ENCODE peak calls at places on chromosome 5, in five cellular contexts. One of them, this sample, is unnamed.

GRCh38 chr5:131355972-131356528 is 92.2 kb downstream of the CDC42SE2 start:
- DNase-seq in breast epithelium: no peak
- DNase-seq in right atrium auricular region: no peak
- DNase-seq in CD4-positive, alpha-beta T cell: no peak
- DNase-seq in lower leg skin: no peak
- DNase-seq in this sample: no peak

GRCh38 chr5:3778000-3778570 is 182.5 kb downstream of the IRX1 start:
- DNase-seq in breast epithelium: no peak
- DNase-seq in right atrium auricular region: no peak
- DNase-seq in CD4-positive, alpha-beta T cell: no peak
- DNase-seq in lower leg skin: no peak
- DNase-seq in this sample: no peak

GRCh38 chr5:177458912-177459350 is 12.3 kb downstream of the PRR7 start:
- DNase-seq in lower leg skin: no peak
- DNase-seq in breast epithelium: no peak
- DNase-seq in right atrium auricular region: no peak
- DNase-seq in CD4-positive, alpha-beta T cell: no peak
- DNase-seq in this sample: no peak

GRCh38 chr5:124180523-124181461 is 565.6 kb downstream of the ZNF608 start:
- DNase-seq in right atrium auricular region: no peak
- DNase-seq in lower leg skin: no peak
- DNase-seq in CD4-positive, alpha-beta T cell: no peak
- DNase-seq in breast epithelium: no peak
- DNase-seq in this sample: no peak

GRCh38 chr5:79853676-79854418 is 137.2 kb downstream of the MTX3 start:
- DNase-seq in CD4-positive, alpha-beta T cell: no peak
- DNase-seq in right atrium auricular region: no peak
- DNase-seq in lower leg skin: peak
- DNase-seq in breast epithelium: no peak
- DNase-seq in this sample: no peak

GRCh38 chr5:133962801-133963476 is 5.5 kb downstream of the C5orf15 start:
- DNase-seq in right atrium auricular region: no peak
- DNase-seq in CD4-positive, alpha-beta T cell: no peak
- DNase-seq in lower leg skin: no peak
- DNase-seq in breast epithelium: no peak
- DNase-seq in this sample: no peak

GRCh38 chr5:154610321-154611154 is 132.5 kb upstream of the HAND1 start:
- DNase-seq in CD4-positive, alpha-beta T cell: peak
- DNase-seq in breast epithelium: peak
- DNase-seq in right atrium auricular region: peak
- DNase-seq in lower leg skin: peak
- DNase-seq in this sample: peak

GRCh38 chr5:82406200-82406773 is 128.1 kb upstream of the RPS23 start:
- DNase-seq in breast epithelium: no peak
- DNase-seq in right atrium auricular region: no peak
- DNase-seq in CD4-positive, alpha-beta T cell: no peak
- DNase-seq in lower leg skin: no peak
- DNase-seq in this sample: no peak

GRCh38 chr5:180739271-180739670 is 587 bp downstream of the OR2Y1 start:
- DNase-seq in CD4-positive, alpha-beta T cell: no peak
- DNase-seq in lower leg skin: no peak
- DNase-seq in right atrium auricular region: no peak
- DNase-seq in breast epithelium: no peak
- DNase-seq in this sample: no peak

GRCh38 chr5:77266291-77266690 is 55.8 kb downstream of the PDE8B start:
- DNase-seq in CD4-positive, alpha-beta T cell: no peak
- DNase-seq in breast epithelium: no peak
- DNase-seq in lower leg skin: no peak
- DNase-seq in right atrium auricular region: no peak
- DNase-seq in this sample: no peak

GRCh38 chr5:31346896-31347557 is 153.5 kb downstream of the CDH6 start:
- DNase-seq in CD4-positive, alpha-beta T cell: no peak
- DNase-seq in breast epithelium: no peak
- DNase-seq in right atrium auricular region: no peak
- DNase-seq in lower leg skin: no peak
- DNase-seq in this sample: no peak

GRCh38 chr5:10789021-10789420 is 28.0 kb upstream of the DAP start:
- DNase-seq in right atrium auricular region: peak
- DNase-seq in CD4-positive, alpha-beta T cell: no peak
- DNase-seq in lower leg skin: no peak
- DNase-seq in breast epithelium: no peak
- DNase-seq in this sample: no peak

GRCh38 chr5:88688242-88688959 is 194.6 kb downstream of the MEF2C start:
- DNase-seq in right atrium auricular region: no peak
- DNase-seq in CD4-positive, alpha-beta T cell: no peak
- DNase-seq in breast epithelium: no peak
- DNase-seq in lower leg skin: no peak
- DNase-seq in this sample: no peak

GRCh38 chr5:65546141-65546540 is 16.8 kb downstream of the CENPK start:
- DNase-seq in right atrium auricular region: no peak
- DNase-seq in lower leg skin: no peak
- DNase-seq in breast epithelium: no peak
- DNase-seq in CD4-positive, alpha-beta T cell: no peak
- DNase-seq in this sample: no peak

GRCh38 chr5:106600803-106601202 is 1069.9 kb downstream of the EFNA5 start:
- DNase-seq in lower leg skin: no peak
- DNase-seq in CD4-positive, alpha-beta T cell: no peak
- DNase-seq in breast epithelium: no peak
- DNase-seq in right atrium auricular region: no peak
- DNase-seq in this sample: no peak

GRCh38 chr5:131386779-131387178 is 122.9 kb downstream of the CDC42SE2 start:
- DNase-seq in lower leg skin: no peak
- DNase-seq in right atrium auricular region: no peak
- DNase-seq in breast epithelium: no peak
- DNase-seq in CD4-positive, alpha-beta T cell: no peak
- DNase-seq in this sample: no peak

GRCh38 chr5:56200856-56201638 is 32.1 kb downstream of the ANKRD55 start:
- DNase-seq in lower leg skin: no peak
- DNase-seq in right atrium auricular region: peak
- DNase-seq in breast epithelium: peak
- DNase-seq in CD4-positive, alpha-beta T cell: peak
- DNase-seq in this sample: no peak

GRCh38 chr5:160054047-160054446 is 45.1 kb downstream of the TTC1 start:
- DNase-seq in CD4-positive, alpha-beta T cell: no peak
- DNase-seq in right atrium auricular region: no peak
- DNase-seq in breast epithelium: no peak
- DNase-seq in lower leg skin: no peak
- DNase-seq in this sample: no peak

GRCh38 chr5:86460519-86460918 is 157.2 kb upstream of the COX7C start:
- DNase-seq in CD4-positive, alpha-beta T cell: no peak
- DNase-seq in lower leg skin: no peak
- DNase-seq in breast epithelium: no peak
- DNase-seq in right atrium auricular region: no peak
- DNase-seq in this sample: no peak

GRCh38 chr5:169201597-169201996 is 99.3 kb downstream of the SLIT3 start:
- DNase-seq in right atrium auricular region: no peak
- DNase-seq in breast epithelium: no peak
- DNase-seq in lower leg skin: no peak
- DNase-seq in CD4-positive, alpha-beta T cell: no peak
- DNase-seq in this sample: no peak

GRCh38 chr5:169196059-169196458 is 104.9 kb downstream of the SLIT3 start:
- DNase-seq in CD4-positive, alpha-beta T cell: no peak
- DNase-seq in lower leg skin: no peak
- DNase-seq in breast epithelium: no peak
- DNase-seq in right atrium auricular region: no peak
- DNase-seq in this sample: no peak

GRCh38 chr5:169195601-169196000 is 105.3 kb downstream of the SLIT3 start:
- DNase-seq in lower leg skin: no peak
- DNase-seq in breast epithelium: no peak
- DNase-seq in CD4-positive, alpha-beta T cell: no peak
- DNase-seq in right atrium auricular region: no peak
- DNase-seq in this sample: no peak

GRCh38 chr5:169200086-169200778 is 100.7 kb downstream of the SLIT3 start:
- DNase-seq in right atrium auricular region: no peak
- DNase-seq in lower leg skin: no peak
- DNase-seq in CD4-positive, alpha-beta T cell: no peak
- DNase-seq in breast epithelium: no peak
- DNase-seq in this sample: no peak

DNA sequence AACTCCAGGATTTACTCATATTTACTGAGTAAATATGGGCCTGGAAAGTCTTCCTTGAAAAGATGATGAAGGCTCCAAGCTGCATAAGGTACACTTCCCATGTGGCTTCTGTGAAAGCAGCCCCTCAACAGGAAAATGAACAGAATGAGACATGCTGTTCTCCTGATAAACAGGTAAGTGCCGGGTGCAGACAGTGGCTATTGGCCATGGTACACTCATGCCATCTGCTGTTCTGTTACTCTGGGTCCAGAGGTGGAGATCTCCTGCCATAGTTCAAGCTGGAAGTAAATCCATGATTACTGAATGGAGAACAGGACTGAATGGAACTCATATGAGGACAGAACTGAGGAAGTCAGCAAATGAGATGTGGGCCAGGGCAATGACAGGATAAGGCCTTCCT is 103.6 kb downstream of the SLIT3 start:
- DNase-seq in CD4-positive, alpha-beta T cell: no peak
- DNase-seq in lower leg skin: no peak
- DNase-seq in breast epithelium: peak
- DNase-seq in right atrium auricular region: no peak
- DNase-seq in this sample: no peak
- TF ChIP-seq CTCF in CD4-positive, alpha-beta T cell: no peak
- TF ChIP-seq CTCF in lower leg skin: no peak
- TF ChIP-seq CTCF in breast epithelium: peak
- TF ChIP-seq CTCF in right atrium auricular region: peak
- TF ChIP-seq CTCF in this sample: no peak

DNA sequence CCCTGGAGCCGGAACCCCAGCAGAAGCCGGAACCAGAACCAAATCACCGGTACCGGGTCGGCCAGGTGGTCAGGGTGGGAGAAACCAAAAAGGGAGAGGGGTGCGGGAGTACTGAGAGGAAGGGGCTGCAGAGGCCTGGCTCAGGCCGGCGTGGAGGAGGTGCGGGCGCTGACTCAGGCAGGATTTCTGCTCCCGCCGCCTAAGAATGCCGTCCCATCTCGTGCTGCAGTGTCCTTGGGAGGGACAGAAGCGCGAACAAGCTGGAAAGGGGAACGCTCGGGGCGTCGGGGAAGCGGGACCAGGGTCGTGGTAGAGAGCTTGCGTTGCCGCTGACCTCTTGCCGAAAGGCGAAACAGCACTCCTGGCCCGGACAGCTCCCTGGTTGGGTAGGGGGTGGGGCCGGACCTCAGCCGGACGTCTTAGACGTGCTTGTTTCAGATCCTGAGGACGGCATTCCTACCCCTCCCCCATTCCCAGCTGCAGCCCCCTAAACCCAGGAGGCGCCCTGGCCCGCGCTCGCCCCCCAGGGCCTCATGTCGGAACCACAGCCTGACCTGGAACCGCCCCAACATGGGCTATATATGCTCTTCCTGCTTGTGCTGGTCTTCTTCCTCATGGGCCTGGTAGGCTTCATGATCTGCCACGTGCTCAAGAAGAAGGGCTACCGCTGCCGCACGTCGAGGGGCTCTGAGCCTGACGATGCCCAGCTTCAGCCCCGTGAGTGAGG is 1.1 kb downstream of the RELL2 start:
- DNase-seq in CD4-positive, alpha-beta T cell: peak
- DNase-seq in lower leg skin: peak
- DNase-seq in breast epithelium: peak
- DNase-seq in right atrium auricular region: no peak
- DNase-seq in this sample: no peak
- TF ChIP-seq CTCF in CD4-positive, alpha-beta T cell: peak
- TF ChIP-seq CTCF in lower leg skin: no peak
- TF ChIP-seq CTCF in breast epithelium: no peak
- TF ChIP-seq CTCF in right atrium auricular region: peak
- TF ChIP-seq CTCF in this sample: peak

DNA sequence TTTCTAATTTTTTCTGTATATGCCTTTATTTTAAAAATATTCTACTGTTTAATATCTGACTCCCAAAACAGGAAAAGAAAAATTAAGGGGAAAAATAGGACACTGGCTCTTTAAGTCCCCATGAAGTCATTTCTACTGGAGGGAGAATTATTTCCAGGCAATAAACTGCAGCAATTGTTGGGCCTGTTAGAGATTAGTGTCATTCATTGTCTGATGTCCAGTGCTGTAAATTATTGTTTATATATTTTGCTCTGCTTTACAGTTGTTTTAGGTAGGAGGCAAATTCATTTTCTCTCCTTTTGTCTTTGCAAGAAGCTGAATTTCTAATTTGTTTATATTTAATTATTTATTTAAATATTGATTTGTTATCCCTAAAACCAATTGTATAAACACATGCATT is 906.0 kb upstream of the CDH10 start:
- DNase-seq in breast epithelium: no peak
- DNase-seq in right atrium auricular region: no peak
- DNase-seq in CD4-positive, alpha-beta T cell: no peak
- DNase-seq in lower leg skin: no peak
- DNase-seq in this sample: no peak
- TF ChIP-seq CTCF in breast epithelium: no peak
- TF ChIP-seq CTCF in right atrium auricular region: no peak
- TF ChIP-seq CTCF in CD4-positive, alpha-beta T cell: no peak
- TF ChIP-seq CTCF in lower leg skin: no peak
- TF ChIP-seq CTCF in this sample: no peak

DNA sequence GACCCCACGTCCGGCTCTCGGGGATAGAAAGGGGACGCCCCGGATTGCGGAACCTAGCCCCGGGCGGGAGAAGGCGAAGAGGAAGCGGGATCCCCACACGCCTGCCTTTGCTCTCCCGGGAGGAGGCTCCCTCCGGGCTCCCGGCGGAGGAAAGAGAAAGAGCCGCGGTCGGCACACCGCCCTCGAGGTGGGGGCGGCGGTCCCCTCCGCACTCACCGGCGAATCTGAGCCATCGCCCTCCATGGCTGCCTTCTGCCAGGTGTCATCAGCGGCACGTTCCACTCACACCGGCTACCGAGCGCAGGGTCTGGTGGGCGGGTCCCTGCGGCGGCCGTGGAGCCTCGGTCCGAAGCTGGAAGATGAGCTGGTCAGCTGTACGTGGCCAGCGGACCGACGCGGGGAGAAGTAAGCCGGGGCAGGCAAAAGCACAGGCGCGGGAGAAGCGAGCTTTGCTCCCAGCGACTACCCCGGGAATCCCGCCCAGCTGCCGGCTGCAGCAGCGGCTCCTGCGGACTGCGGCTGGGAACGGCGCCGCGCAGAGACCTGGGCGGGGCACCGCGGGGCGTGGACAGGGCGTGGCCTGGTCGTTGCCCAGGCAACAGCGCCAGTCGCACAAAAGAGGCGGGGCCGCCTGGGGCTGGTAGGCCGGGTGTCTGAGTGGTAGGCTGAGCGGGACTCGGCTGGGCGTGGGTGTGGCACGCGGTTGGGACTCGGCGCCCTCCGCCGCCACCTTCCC is at the start of gene TRIM36:
- DNase-seq in lower leg skin: peak
- DNase-seq in right atrium auricular region: peak
- DNase-seq in CD4-positive, alpha-beta T cell: peak
- DNase-seq in breast epithelium: peak
- DNase-seq in this sample: peak
- TF ChIP-seq CTCF in lower leg skin: no peak
- TF ChIP-seq CTCF in right atrium auricular region: no peak
- TF ChIP-seq CTCF in CD4-positive, alpha-beta T cell: no peak
- TF ChIP-seq CTCF in breast epithelium: no peak
- TF ChIP-seq CTCF in this sample: no peak

GRCh38 chr5:15594922-15595568 is 95.1 kb downstream of the FBXL7 start:
- DNase-seq in CD4-positive, alpha-beta T cell: no peak
- DNase-seq in lower leg skin: no peak
- DNase-seq in right atrium auricular region: no peak
- DNase-seq in breast epithelium: no peak
- DNase-seq in this sample: no peak
- TF ChIP-seq CTCF in CD4-positive, alpha-beta T cell: no peak
- TF ChIP-seq CTCF in lower leg skin: no peak
- TF ChIP-seq CTCF in right atrium auricular region: no peak
- TF ChIP-seq CTCF in breast epithelium: no peak
- TF ChIP-seq CTCF in this sample: no peak